ENCODE peak calls at places on chromosomes 3 and 15, in seven cellular contexts. G is A549, X is mucosa of descending colon, S is PC-3, J is body of pancreas, I is ovary, C is esophagus muscularis mucosa. D is an unnamed sample. For H3K4me1, the result is how much of the 10 kb centered on the place peaks cover.

GRCh38 chr3:111803123-111803593 is 55.9 kb upstream of the PHLDB2 start:
- DNase-seq in S (peak), C (peak), X (peak), J (peak), I (peak), G (peak), D (peak)

GRCh38 chr15:60390231-60390630 is 7.6 kb downstream of the ANXA2 start:
- DNase-seq in J (no peak), I (no peak), S (no peak), X (no peak), C (no peak), G (no peak), D (no peak)

GRCh38 chr3:44954962-44955361 is 21.0 kb downstream of the ZDHHC3 start:
- DNase-seq in J (no peak), C (no peak), S (peak), X (no peak), G (no peak), I (no peak), D (no peak)

GRCh38 chr3:153624310-153625030 is 462.4 kb downstream of the RAP2B start:
- DNase-seq in I (no peak), S (no peak), G (no peak), J (no peak), C (no peak), X (no peak), D (no peak)

GRCh38 chr15:50168778-50169411 is 13.1 kb upstream of the SLC27A2 start:
- DNase-seq in S (no peak), J (no peak), C (no peak), G (peak), X (no peak), I (no peak), D (no peak)

GRCh38 chr3:120841264-120841663 is 66.7 kb upstream of the STXBP5L start:
- DNase-seq in S (no peak), G (no peak), C (no peak), J (no peak), X (no peak), I (no peak), D (no peak)

GRCh38 chr3:190120161-190121060 is at the start of gene P3H2:
- DNase-seq in I (peak), S (peak), G (peak), X (peak), J (peak), C (peak), D (peak)

GRCh38 chr3:51391566-51392300 is 648 bp downstream of the RBM15B start:
- DNase-seq in X (peak), S (peak), C (no peak), G (no peak), J (peak), I (no peak), D (no peak)

GRCh38 chr3:119676020-119676419 is 1.2 kb downstream of the COX17 start:
- DNase-seq in C (no peak), I (no peak), X (no peak), J (no peak), G (no peak), S (no peak), D (no peak)

GRCh38 chr3:150078983-150079739 is 108.5 kb upstream of the PFN2 start:
- DNase-seq in I (no peak), J (no peak), S (peak), X (no peak), C (peak), G (peak), D (no peak)

GRCh38 chr3:130354430-130354829 is 9.0 kb downstream of the COL6A5 start:
- DNase-seq in C (no peak), I (no peak), G (no peak), S (no peak), X (no peak), J (no peak), D (no peak)

GRCh38 chr15:60945196-60945595 is 283.9 kb downstream of the RORA start:
- DNase-seq in C (no peak), S (no peak), J (peak), G (no peak), X (no peak), I (no peak), D (no peak)

GRCh38 chr3:179410317-179410716 is 41.0 kb downstream of the GNB4 start:
- DNase-seq in I (no peak), S (peak), G (no peak), X (no peak), C (no peak), J (no peak), D (no peak)

GRCh38 chr15:32098033-32098432 is 67.7 kb downstream of the CHRNA7 start:
- DNase-seq in C (peak), G (no peak), I (no peak), S (no peak), J (peak), X (peak), D (no peak)

GRCh38 chr15:90268415-90268814 is 2.9 kb downstream of the NGRN start:
- DNase-seq in S (peak), J (no peak), X (no peak), C (no peak), I (no peak), G (no peak), D (no peak)

GRCh38 chr15:90264649-90265048 is 823 bp upstream of the NGRN start:
- DNase-seq in X (peak), S (peak), C (no peak), G (peak), I (no peak), J (no peak), D (no peak)

GRCh38 chr15:90265271-90266060 is at the start of gene NGRN:
- DNase-seq in X (peak), S (peak), G (peak), J (peak), C (peak), I (peak), D (peak)

GRCh38 chr15:90266061-90266431 is 574 bp downstream of the NGRN start:
- DNase-seq in C (no peak), X (peak), S (peak), G (peak), I (no peak), J (no peak), D (no peak)

GRCh38 chr15:90266485-90266884 is 1.0 kb downstream of the NGRN start:
- DNase-seq in C (no peak), G (no peak), I (no peak), J (no peak), S (peak), X (peak), D (no peak)
- TF ChIP-seq CTCF in C (no peak), G (no peak), I (no peak), J (no peak), S (no peak), X (no peak), D (no peak)

DNA sequence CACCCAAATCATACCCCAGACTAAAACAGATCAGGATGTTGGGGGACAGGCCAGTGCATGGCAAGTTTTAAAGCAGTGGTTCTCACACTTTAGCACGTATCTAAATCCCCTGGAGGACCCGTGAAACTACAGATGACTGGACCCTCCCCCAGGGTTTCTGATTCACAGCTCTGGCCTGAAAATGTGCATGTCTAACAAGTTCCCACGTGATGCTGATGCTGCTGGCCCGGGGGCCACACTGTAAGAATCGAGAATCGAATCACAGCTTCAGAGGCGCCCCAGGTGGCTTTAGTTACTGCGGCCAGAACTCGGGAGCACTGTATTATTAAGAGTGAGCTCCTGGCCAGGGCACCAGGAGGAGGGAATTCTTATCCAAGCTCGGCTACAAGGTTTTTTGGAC is 11.6 kb downstream of the ADAMTS17 start:
- DNase-seq in X (no peak), J (no peak), G (no peak), I (no peak), C (no peak), S (no peak), D (no peak)
- H3K4me1 ChIP-seq in X (under half), J (under half), G (under half), I (under half), C (under half), S (under half), D (under half)

GRCh38 chr3:169769287-169770181 is at the start of gene ACTRT3:
- DNase-seq in G (peak), X (peak), C (no peak), S (peak), I (peak), J (peak), D (peak)

GRCh38 chr3:169772530-169772950 is 656 bp upstream of the MYNN start:
- DNase-seq in S (peak), X (peak), I (peak), J (peak), C (peak), G (peak), D (peak)

GRCh38 chr3:169774186-169774585 is 990 bp downstream of the MYNN start:
- DNase-seq in I (no peak), C (no peak), G (no peak), J (no peak), S (peak), X (no peak), D (no peak)

GRCh38 chr3:169771651-169772529 is 1.3 kb upstream of the MYNN start:
- DNase-seq in X (peak), I (peak), G (peak), J (peak), C (no peak), S (peak), D (peak)

DNA sequence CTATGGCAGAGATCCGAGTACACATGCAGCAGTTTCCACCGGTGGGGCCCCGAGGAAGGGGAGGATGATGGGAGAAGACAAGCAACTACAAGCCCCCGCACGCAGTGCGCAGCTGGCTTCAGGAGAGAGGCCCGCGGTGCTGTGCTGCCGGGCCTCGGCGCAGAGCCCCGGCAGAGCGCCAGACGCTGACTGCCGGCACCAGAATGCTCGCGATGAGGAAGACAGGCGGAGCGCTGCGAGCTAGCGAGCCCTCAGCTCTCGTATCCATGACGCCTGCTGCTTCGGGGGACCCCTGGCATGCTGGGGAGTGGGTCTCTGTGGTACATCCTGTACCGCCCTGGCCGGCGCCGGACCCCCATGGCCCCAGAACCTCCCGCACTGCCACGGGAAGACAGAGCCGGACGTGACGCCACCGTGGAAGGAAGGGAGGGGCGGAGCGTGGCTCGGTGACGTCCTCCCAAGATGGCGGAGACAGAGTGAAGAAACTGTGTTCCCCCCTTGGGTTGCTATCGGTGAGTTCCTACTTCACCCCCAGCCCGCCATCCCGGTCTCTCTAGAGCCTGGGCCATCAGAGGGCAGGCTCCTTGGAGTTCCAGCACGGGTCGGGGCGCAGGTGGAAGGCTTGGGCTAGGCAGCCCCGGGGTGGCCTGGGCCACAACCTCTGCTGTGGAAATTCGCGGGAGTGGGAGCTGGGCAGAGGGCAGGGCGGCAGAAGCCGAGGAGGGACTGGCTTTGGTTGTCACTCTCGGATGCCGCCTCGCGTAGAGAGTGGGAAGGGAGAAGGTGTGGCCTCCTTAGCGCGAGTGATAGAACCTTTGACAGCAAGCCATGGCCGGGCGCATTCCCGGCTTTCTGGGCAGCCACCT is at the start of gene MYNN:
- DNase-seq in S (peak), J (peak), X (peak), I (peak), C (peak), G (peak), D (peak)
- TF ChIP-seq CTCF in S (no peak), J (no peak), X (no peak), I (no peak), C (no peak), G (no peak), D (no peak)

DNA sequence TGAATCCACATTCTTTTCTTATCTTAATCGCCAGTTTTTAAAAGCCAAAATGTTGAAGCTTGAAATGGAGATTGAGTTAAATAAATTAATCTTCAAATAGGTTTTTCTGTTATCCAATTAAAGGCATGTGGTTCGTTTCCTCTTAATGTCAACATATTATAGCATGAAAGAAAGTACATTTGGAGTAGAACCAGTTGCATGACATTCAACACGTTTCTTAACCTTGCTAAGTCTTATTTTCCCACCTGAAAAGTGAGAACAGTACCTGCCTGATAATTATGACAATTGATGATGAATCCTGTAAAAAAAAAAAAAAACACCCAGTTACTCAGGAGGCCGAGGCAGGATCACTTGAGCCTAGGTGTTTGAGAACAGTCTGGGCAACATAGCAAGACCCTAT is 29.3 kb downstream of the PIAS1 start:
- DNase-seq in X (no peak), J (no peak), I (no peak), S (no peak), G (no peak), C (no peak), D (no peak)
- H3K4me1 ChIP-seq in X (under half), J (half or more), I (under half), S (under half), G (under half), C (under half), D (under half)

GRCh38 chr3:165622356-165622755 is 214.9 kb downstream of the BCHE start:
- DNase-seq in S (no peak), G (no peak), J (no peak), X (no peak), I (no peak), C (no peak), D (no peak)

GRCh38 chr3:165619077-165619476 is 218.1 kb downstream of the BCHE start:
- DNase-seq in C (no peak), J (no peak), G (no peak), X (no peak), I (no peak), S (no peak), D (no peak)

DNA sequence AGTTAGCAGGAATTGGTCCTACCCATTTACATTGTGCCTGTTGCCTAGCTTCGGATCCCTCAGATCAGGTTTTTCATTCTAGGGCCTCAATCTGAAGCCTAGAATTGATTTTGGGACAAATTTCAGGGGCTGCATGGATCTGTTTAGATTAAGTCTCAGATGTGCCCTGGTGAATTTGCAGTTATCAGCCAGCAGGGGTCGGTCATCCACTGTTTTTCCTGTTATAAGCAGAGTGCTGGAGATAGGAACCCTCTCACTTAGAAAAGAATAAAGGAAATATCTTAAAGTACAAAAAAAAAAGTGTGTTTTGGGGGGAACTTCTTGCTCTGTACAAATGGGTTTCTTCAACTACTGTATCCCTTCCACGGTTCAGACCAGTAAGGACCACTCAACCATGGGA is 212.5 kb downstream of the BCHE start:
- DNase-seq in C (no peak), I (no peak), X (no peak), S (peak), G (peak), J (no peak), D (no peak)
- TF ChIP-seq CTCF in C (no peak), I (no peak), X (no peak), S (peak), G (no peak), J (no peak), D (no peak)

GRCh38 chr15:78055923-78056713 is 21.4 kb downstream of the TBC1D2B start:
- DNase-seq in S (peak), G (peak), J (peak), I (no peak), C (no peak), X (peak), D (no peak)
- H3K4me1 ChIP-seq in S (under half), G (under half), J (half or more), I (under half), C (half or more), X (half or more), D (under half)